ENCODE peak calls at places on chromosomes 7 and 10, in eight cellular contexts. W is mucosa of gallbladder, U is anterior cingulate cortex, Q is iPS DF 6.9, H is midbrain, F is iris pigment epithelial cell, K is EL, O is WTC11. I is an unnamed sample.

GRCh38 chr7:16465469-16466086 is at the start of gene SOSTDC1:
- DNase-seq in H (no peak), F (peak), O (no peak), K (no peak), Q (peak), U (no peak), W (no peak), I (peak)

GRCh38 chr7:30678805-30679204 is 3.5 kb downstream of the CRHR2 start:
- DNase-seq in W (no peak), K (no peak), H (no peak), O (no peak), Q (no peak), F (no peak), U (no peak), I (no peak)

GRCh38 chr7:91082854-91083495 is 181.3 kb upstream of the FZD1 start:
- DNase-seq in H (peak), K (peak), W (no peak), U (no peak), Q (no peak), F (peak), O (no peak), I (no peak)

GRCh38 chr7:50265968-50266694 is 38.4 kb upstream of the IKZF1 start:
- DNase-seq in Q (no peak), F (no peak), H (no peak), U (no peak), W (no peak), K (no peak), O (no peak), I (no peak)

GRCh38 chr7:52504546-52504945 is 530.9 kb upstream of the POM121L12 start:
- DNase-seq in U (no peak), W (no peak), H (no peak), F (no peak), K (no peak), Q (no peak), O (no peak), I (no peak)

GRCh38 chr7:20407585-20408466 is 77.1 kb downstream of the ITGB8 start:
- DNase-seq in W (peak), H (no peak), O (no peak), U (no peak), F (peak), Q (no peak), K (peak), I (no peak)

GRCh38 chr7:69749358-69749757 is 151.1 kb downstream of the AUTS2 start:
- DNase-seq in O (no peak), U (no peak), Q (no peak), W (no peak), K (no peak), F (no peak), H (no peak), I (no peak)

GRCh38 chr10:33523236-33523792 is 188.8 kb upstream of the NRP1 start:
- DNase-seq in O (no peak), F (no peak), W (no peak), Q (no peak), K (no peak), H (no peak), U (no peak), I (no peak)

GRCh38 chr7:46291601-46292150 is 370.6 kb upstream of the IGFBP3 start:
- DNase-seq in W (no peak), U (no peak), Q (no peak), K (peak), O (no peak), H (no peak), F (peak), I (no peak)

GRCh38 chr10:45354261-45354660 is 19.8 kb upstream of the ALOX5 start:
- DNase-seq in H (no peak), O (no peak), W (no peak), Q (no peak), F (no peak), K (peak), U (no peak), I (no peak)

GRCh38 chr7:114345494-114345893 is 69.1 kb upstream of the FOXP2 start:
- DNase-seq in O (no peak), K (peak), H (no peak), F (peak), W (no peak), Q (no peak), U (no peak), I (no peak)

GRCh38 chr7:2138146-2138765 is 94.5 kb downstream of the MAD1L1 start:
- DNase-seq in U (no peak), K (no peak), F (no peak), H (no peak), W (no peak), Q (no peak), O (no peak), I (no peak)

GRCh38 chr7:117269895-117270294 is 53.0 kb downstream of the WNT2 start:
- DNase-seq in F (peak), K (peak), H (no peak), W (no peak), Q (no peak), O (no peak), U (no peak), I (no peak)

GRCh38 chr7:157678503-157678902 is 341.7 kb downstream of the DNAJB6 start:
- DNase-seq in H (no peak), Q (no peak), W (no peak), F (no peak), K (no peak), U (no peak), O (no peak), I (no peak)

GRCh38 chr7:54956021-54956420 is 62.8 kb upstream of the EGFR start:
- DNase-seq in W (no peak), F (no peak), K (no peak), U (no peak), O (no peak), H (no peak), Q (no peak), I (no peak)

GRCh38 chr10:4812952-4813351 is 13.1 kb upstream of the AKR1E2 start:
- DNase-seq in W (no peak), H (no peak), F (peak), O (no peak), U (no peak), K (peak), Q (no peak), I (no peak)

GRCh38 chr7:106947244-106947728 is 82.2 kb downstream of the PIK3CG start:
- DNase-seq in O (peak), H (peak), K (peak), Q (peak), U (peak), F (peak), W (peak), I (peak)

GRCh38 chr7:35908305-35909223 is 107.7 kb downstream of the SEPTIN7 start:
- DNase-seq in H (peak), K (no peak), O (no peak), U (peak), Q (no peak), F (no peak), W (no peak), I (no peak)

GRCh38 chr7:75072978-75073282 is 672 bp downstream of the RCC1L start:
- DNase-seq in H (no peak), F (no peak), Q (no peak), K (no peak), W (no peak), U (no peak), O (no peak), I (no peak)

GRCh38 chr10:132401396-132402168 is 4.6 kb downstream of the PWWP2B start:
- DNase-seq in H (no peak), O (no peak), K (no peak), U (no peak), W (no peak), Q (no peak), F (no peak), I (no peak)

GRCh38 chr7:44100458-44101303 is 3.5 kb upstream of the AEBP1 start:
- DNase-seq in U (no peak), O (no peak), W (no peak), K (peak), F (peak), H (no peak), Q (no peak), I (no peak)

GRCh38 chr7:129363-130221 is 62.8 kb upstream of the FAM20C start:
- DNase-seq in W (peak), O (no peak), Q (no peak), U (peak), F (no peak), K (peak), H (peak), I (no peak)

GRCh38 chr7:95623788-95624187 is 27.5 kb upstream of the PDK4 start:
- DNase-seq in H (no peak), F (no peak), K (no peak), Q (no peak), U (no peak), W (no peak), O (no peak), I (no peak)

GRCh38 chr10:70212879-70213278 is 20.4 kb downstream of the PPA1 start:
- DNase-seq in O (no peak), K (no peak), W (no peak), F (no peak), H (no peak), U (no peak), Q (no peak), I (no peak)

GRCh38 chr7:116687801-116688201 is 15.8 kb downstream of the MET start:
- DNase-seq in H (no peak), F (peak), O (no peak), K (peak), W (no peak), U (no peak), Q (no peak), I (no peak)

GRCh38 chr10:76191371-76191770 is 759.9 kb downstream of the LRMDA start:
- DNase-seq in W (no peak), H (no peak), F (no peak), K (no peak), U (no peak), O (no peak), Q (no peak), I (no peak)

GRCh38 chr7:11327633-11328032 is 354.0 kb downstream of the PHF14 start:
- DNase-seq in Q (no peak), O (no peak), U (no peak), H (no peak), W (no peak), F (no peak), K (no peak), I (no peak)

GRCh38 chr10:112490543-112490942 is 43.5 kb downstream of the VTI1A start:
- DNase-seq in F (peak), K (peak), O (no peak), W (no peak), U (no peak), H (no peak), Q (no peak), I (no peak)

GRCh38 chr10:79381804-79382221 is 34.5 kb downstream of the PPIF start:
- DNase-seq in W (peak), Q (no peak), O (no peak), K (peak), F (peak), H (peak), U (no peak), I (no peak)

GRCh38 chr7:36962367-36962766 is 238.1 kb upstream of the AOAH start:
- DNase-seq in O (no peak), K (no peak), U (no peak), W (no peak), Q (no peak), F (no peak), H (no peak), I (no peak)

GRCh38 chr7:128104109-128104742 is 73.0 kb upstream of the LRRC4 start:
- DNase-seq in H (no peak), F (no peak), W (no peak), K (no peak), Q (no peak), U (no peak), O (peak), I (no peak)

GRCh38 chr10:71911296-71911954 is 52.8 kb upstream of the CHST3 start:
- DNase-seq in Q (no peak), U (no peak), H (no peak), W (no peak), O (no peak), F (no peak), K (peak), I (no peak)

GRCh38 chr10:944034-944831 is 12.7 kb upstream of the LARP4B start:
- DNase-seq in K (peak), W (peak), F (peak), U (no peak), O (no peak), H (no peak), Q (no peak), I (peak)

GRCh38 chr7:155644971-155645509 is 579 bp downstream of the RBM33 start:
- DNase-seq in K (peak), Q (no peak), O (peak), W (no peak), H (peak), U (peak), F (peak), I (no peak)

GRCh38 chr10:24963646-24964045 is 11.2 kb upstream of the PRTFDC1 start:
- DNase-seq in H (no peak), W (no peak), K (no peak), O (no peak), U (no peak), F (no peak), Q (no peak), I (no peak)

I was measured in GDM1.